ENCODE peak calls at places on chromosomes 5 and 9, in four cellular contexts. One of them, this sample, is unnamed.

GRCh38 chr9:120710110-120710981 is 3.9 kb downstream of the MEGF9 start:
- DNase-seq in neural progenitor cell: peak; percentile 28
- DNase-seq in CD8-positive, alpha-beta T cell: no peak
- DNase-seq in A549: peak; percentile 74
- DNase-seq in this sample: peak; percentile 86

GRCh38 chr5:163967273-163967672 is 461.9 kb downstream of the MAT2B start:
- DNase-seq in CD8-positive, alpha-beta T cell: no peak
- DNase-seq in neural progenitor cell: no peak
- DNase-seq in A549: no peak
- DNase-seq in this sample: no peak

GRCh38 chr5:77774981-77775772 is 962 bp downstream of the TBCA start:
- DNase-seq in CD8-positive, alpha-beta T cell: no peak
- DNase-seq in neural progenitor cell: no peak
- DNase-seq in A549: peak; percentile 65
- DNase-seq in this sample: no peak

GRCh38 chr9:5269249-5269715 is 35.2 kb downstream of the RLN2 start:
- DNase-seq in neural progenitor cell: peak; percentile 18
- DNase-seq in CD8-positive, alpha-beta T cell: no peak
- DNase-seq in A549: no peak
- DNase-seq in this sample: peak; percentile 80

GRCh38 chr5:54570923-54571322 is 53.4 kb downstream of the SNX18 start:
- DNase-seq in A549: no peak
- DNase-seq in neural progenitor cell: no peak
- DNase-seq in CD8-positive, alpha-beta T cell: no peak
- DNase-seq in this sample: no peak

GRCh38 chr9:116154334-116154975 is 864 bp downstream of the PAPPA start:
- DNase-seq in A549: no peak
- DNase-seq in neural progenitor cell: peak; percentile 71
- DNase-seq in CD8-positive, alpha-beta T cell: no peak
- DNase-seq in this sample: peak; percentile 56

GRCh38 chr9:101569736-101570501 is 24.9 kb downstream of the PPP3R2 start:
- DNase-seq in neural progenitor cell: no peak
- DNase-seq in CD8-positive, alpha-beta T cell: no peak
- DNase-seq in A549: no peak
- DNase-seq in this sample: no peak

GRCh38 chr5:173302546-173303155 is 25.6 kb downstream of the STC2 start:
- DNase-seq in neural progenitor cell: peak; percentile 37
- DNase-seq in CD8-positive, alpha-beta T cell: no peak
- DNase-seq in A549: peak; percentile 39
- DNase-seq in this sample: no peak

GRCh38 chr9:89497181-89497963 is 541 bp downstream of the SEMA4D start:
- DNase-seq in CD8-positive, alpha-beta T cell: no peak
- DNase-seq in A549: no peak
- DNase-seq in neural progenitor cell: peak; percentile 59
- DNase-seq in this sample: no peak

GRCh38 chr9:98983295-98984268 is 39.9 kb downstream of the COL15A1 start:
- DNase-seq in neural progenitor cell: no peak
- DNase-seq in CD8-positive, alpha-beta T cell: no peak
- DNase-seq in A549: no peak
- DNase-seq in this sample: no peak

GRCh38 chr9:91923145-91923544 is 26.9 kb downstream of the ROR2 start:
- DNase-seq in CD8-positive, alpha-beta T cell: no peak
- DNase-seq in neural progenitor cell: no peak
- DNase-seq in A549: no peak
- DNase-seq in this sample: no peak

GRCh38 chr9:113593682-113594281 is 130.3 kb downstream of the RGS3 start:
- DNase-seq in CD8-positive, alpha-beta T cell: no peak
- DNase-seq in A549: peak; percentile 95
- DNase-seq in neural progenitor cell: peak; percentile 98
- DNase-seq in this sample: peak; percentile 97

GRCh38 chr9:5563886-5564285 is 53.6 kb downstream of the PDCD1LG2 start:
- DNase-seq in neural progenitor cell: no peak
- DNase-seq in CD8-positive, alpha-beta T cell: no peak
- DNase-seq in A549: no peak
- DNase-seq in this sample: no peak

GRCh38 chr5:41193462-41194166 is 19.7 kb downstream of the C6 start:
- DNase-seq in CD8-positive, alpha-beta T cell: no peak
- DNase-seq in neural progenitor cell: no peak
- DNase-seq in A549: peak; percentile 21
- DNase-seq in this sample: peak; percentile 9

GRCh38 chr9:37692622-37693221 is 42.0 kb downstream of the FRMPD1 start:
- DNase-seq in neural progenitor cell: no peak
- DNase-seq in A549: no peak
- DNase-seq in CD8-positive, alpha-beta T cell: no peak
- DNase-seq in this sample: no peak

GRCh38 chr5:172897691-172898512 is 61.3 kb upstream of the RPL26L1 start:
- DNase-seq in neural progenitor cell: peak; percentile 78
- DNase-seq in A549: peak; percentile 96
- DNase-seq in CD8-positive, alpha-beta T cell: no peak
- DNase-seq in this sample: no peak

GRCh38 chr5:170297589-170298462 is at the start of gene LCP2:
- DNase-seq in CD8-positive, alpha-beta T cell: peak; percentile 68
- DNase-seq in A549: no peak
- DNase-seq in neural progenitor cell: no peak
- DNase-seq in this sample: no peak

GRCh38 chr9:73348485-73348884 is 196.8 kb downstream of the ANXA1 start:
- DNase-seq in CD8-positive, alpha-beta T cell: no peak
- DNase-seq in A549: peak; percentile 12
- DNase-seq in neural progenitor cell: peak; percentile 32
- DNase-seq in this sample: peak; percentile 4

GRCh38 chr9:121568541-121569265 is 69.1 kb upstream of the GGTA1 start:
- DNase-seq in A549: no peak
- DNase-seq in neural progenitor cell: no peak
- DNase-seq in CD8-positive, alpha-beta T cell: no peak
- DNase-seq in this sample: no peak

GRCh38 chr5:141785667-141786066 is 92.5 kb downstream of the PCDH1 start:
- DNase-seq in CD8-positive, alpha-beta T cell: no peak
- DNase-seq in A549: no peak
- DNase-seq in neural progenitor cell: no peak
- DNase-seq in this sample: no peak

GRCh38 chr9:32706004-32706749 is 70.7 kb upstream of the TAF1L start:
- DNase-seq in A549: no peak
- DNase-seq in CD8-positive, alpha-beta T cell: no peak
- DNase-seq in neural progenitor cell: no peak
- DNase-seq in this sample: no peak

GRCh38 chr9:94588681-94589080 is 4.9 kb downstream of the FBP2 start:
- DNase-seq in CD8-positive, alpha-beta T cell: no peak
- DNase-seq in neural progenitor cell: no peak
- DNase-seq in A549: no peak
- DNase-seq in this sample: no peak

GRCh38 chr5:36624277-36624676 is 17.9 kb downstream of the SLC1A3 start:
- DNase-seq in neural progenitor cell: no peak
- DNase-seq in CD8-positive, alpha-beta T cell: no peak
- DNase-seq in A549: no peak
- DNase-seq in this sample: no peak

GRCh38 chr5:150137168-150137957 is 18.3 kb downstream of the PDGFRB start:
- DNase-seq in neural progenitor cell: no peak
- DNase-seq in A549: no peak
- DNase-seq in CD8-positive, alpha-beta T cell: no peak
- DNase-seq in this sample: peak; percentile 40

GRCh38 chr5:172362755-172363154 is 79.2 kb upstream of the UBTD2 start:
- DNase-seq in CD8-positive, alpha-beta T cell: no peak
- DNase-seq in neural progenitor cell: no peak
- DNase-seq in A549: no peak
- DNase-seq in this sample: no peak

GRCh38 chr5:89967806-89968444 is 441.6 kb downstream of the CETN3 start:
- DNase-seq in A549: no peak
- DNase-seq in neural progenitor cell: no peak
- DNase-seq in CD8-positive, alpha-beta T cell: no peak
- DNase-seq in this sample: peak; percentile 39

GRCh38 chr9:72315089-72315509 is 49.9 kb downstream of the ZFAND5 start:
- DNase-seq in A549: peak; percentile 78
- DNase-seq in CD8-positive, alpha-beta T cell: no peak
- DNase-seq in neural progenitor cell: peak; percentile 9
- DNase-seq in this sample: peak; percentile 14

GRCh38 chr9:99474186-99474585 is 252.1 kb downstream of the SEC61B start:
- DNase-seq in A549: no peak
- DNase-seq in CD8-positive, alpha-beta T cell: no peak
- DNase-seq in neural progenitor cell: no peak
- DNase-seq in this sample: no peak

GRCh38 chr5:77120086-77120485 is 33.0 kb upstream of the ZBED3 start:
- DNase-seq in CD8-positive, alpha-beta T cell: no peak
- DNase-seq in A549: no peak
- DNase-seq in neural progenitor cell: no peak
- DNase-seq in this sample: no peak

GRCh38 chr5:124056326-124057160 is 544.6 kb downstream of the CSNK1G3 start:
- DNase-seq in neural progenitor cell: no peak
- DNase-seq in A549: no peak
- DNase-seq in CD8-positive, alpha-beta T cell: no peak
- DNase-seq in this sample: no peak

DNA sequence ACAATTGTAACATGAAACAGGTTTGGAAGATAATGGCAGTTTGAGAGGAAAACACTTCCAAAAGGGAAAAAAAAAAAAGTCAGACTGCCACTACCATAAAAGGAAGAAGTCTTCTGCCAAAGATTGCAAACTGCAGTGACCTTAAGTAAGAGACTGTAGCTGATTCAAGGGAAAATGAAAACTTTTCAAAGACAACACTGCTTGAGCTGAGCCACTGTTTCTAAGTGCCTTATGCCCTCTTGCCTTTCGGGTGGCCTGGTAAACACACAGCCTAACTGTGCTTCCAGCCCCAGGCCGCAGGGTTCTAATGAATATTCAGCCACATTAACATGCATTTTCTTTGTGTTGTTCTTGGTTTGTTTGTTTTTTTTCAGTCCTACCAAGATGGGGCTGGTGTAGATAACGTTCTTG is 354.6 kb downstream of the BNC2 start:
- DNase-seq in A549: peak; percentile 26
- DNase-seq in neural progenitor cell: peak; percentile 72
- DNase-seq in CD8-positive, alpha-beta T cell: no peak
- DNase-seq in this sample: peak; percentile 1
- H3K4me1 ChIP-seq in A549: peaks cover 31% of the 10 kb centered on the region
- H3K4me1 ChIP-seq in neural progenitor cell: peaks cover 38% of the 10 kb centered on the region
- H3K4me1 ChIP-seq in CD8-positive, alpha-beta T cell: no peaks in the 10 kb centered on the region
- H3K4me1 ChIP-seq in this sample: no peaks in the 10 kb centered on the region

DNA sequence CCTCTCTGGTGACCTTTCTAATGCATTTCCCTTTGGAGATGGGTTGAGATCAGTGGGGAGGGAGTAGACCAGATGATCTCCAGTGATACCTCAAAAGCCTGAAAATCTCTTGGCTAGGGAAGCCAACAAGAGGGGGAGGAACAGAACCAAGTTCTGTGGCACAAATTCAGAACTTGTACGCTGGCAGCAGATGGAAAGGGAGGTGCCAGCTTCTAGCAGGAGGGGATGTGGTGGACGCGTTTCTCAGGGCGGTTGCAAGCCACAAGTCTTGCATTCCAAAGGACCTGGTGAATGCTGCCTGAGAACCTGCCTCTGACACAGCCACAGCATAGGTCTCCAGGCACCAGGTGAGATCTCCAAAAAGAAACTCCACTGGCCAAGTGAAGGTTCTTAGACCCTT is 13.4 kb downstream of the SLIT3 start:
- DNase-seq in CD8-positive, alpha-beta T cell: no peak
- DNase-seq in neural progenitor cell: no peak
- DNase-seq in A549: no peak
- DNase-seq in this sample: no peak
- H3K4me1 ChIP-seq in CD8-positive, alpha-beta T cell: no peaks in the 10 kb centered on the region
- H3K4me1 ChIP-seq in neural progenitor cell: no peaks in the 10 kb centered on the region
- H3K4me1 ChIP-seq in A549: peaks cover 11% of the 10 kb centered on the region
- H3K4me1 ChIP-seq in this sample: no peaks in the 10 kb centered on the region

GRCh38 chr5:168747987-168748777 is 169.0 kb upstream of the PANK3 start:
- DNase-seq in A549: peak; percentile 46
- DNase-seq in neural progenitor cell: peak; percentile 83
- DNase-seq in CD8-positive, alpha-beta T cell: no peak
- DNase-seq in this sample: peak; percentile 52

GRCh38 chr5:168746893-168747640 is 167.9 kb upstream of the PANK3 start:
- DNase-seq in CD8-positive, alpha-beta T cell: no peak
- DNase-seq in neural progenitor cell: no peak
- DNase-seq in A549: peak; percentile 16
- DNase-seq in this sample: peak; percentile 3

GRCh38 chr5:168740055-168740820 is 161.1 kb upstream of the PANK3 start:
- DNase-seq in neural progenitor cell: no peak
- DNase-seq in CD8-positive, alpha-beta T cell: no peak
- DNase-seq in A549: no peak
- DNase-seq in this sample: no peak

GRCh38 chr5:168740821-168741213 is 161.6 kb upstream of the PANK3 start:
- DNase-seq in A549: no peak
- DNase-seq in CD8-positive, alpha-beta T cell: no peak
- DNase-seq in neural progenitor cell: no peak
- DNase-seq in this sample: no peak

GRCh38 chr5:168743617-168744016 is 164.4 kb upstream of the PANK3 start:
- DNase-seq in neural progenitor cell: no peak
- DNase-seq in A549: no peak
- DNase-seq in CD8-positive, alpha-beta T cell: no peak
- DNase-seq in this sample: no peak
- H3K4me1 ChIP-seq in neural progenitor cell: no peaks in the 10 kb centered on the region
- H3K4me1 ChIP-seq in A549: no peaks in the 10 kb centered on the region
- H3K4me1 ChIP-seq in CD8-positive, alpha-beta T cell: no peaks in the 10 kb centered on the region
- H3K4me1 ChIP-seq in this sample: no peaks in the 10 kb centered on the region

GRCh38 chr9:35522189-35522588 is 32.3 kb downstream of the RUSC2 start:
- DNase-seq in neural progenitor cell: no peak
- DNase-seq in A549: no peak
- DNase-seq in CD8-positive, alpha-beta T cell: no peak
- DNase-seq in this sample: no peak
- H3K4me1 ChIP-seq in neural progenitor cell: peaks cover 23% of the 10 kb centered on the region
- H3K4me1 ChIP-seq in A549: peaks cover 91% of the 10 kb centered on the region
- H3K4me1 ChIP-seq in CD8-positive, alpha-beta T cell: no peaks in the 10 kb centered on the region
- H3K4me1 ChIP-seq in this sample: peaks cover 21% of the 10 kb centered on the region

GRCh38 chr5:119341452-119342349 is 14.1 kb upstream of the TNFAIP8 start:
- DNase-seq in A549: no peak
- DNase-seq in CD8-positive, alpha-beta T cell: no peak
- DNase-seq in neural progenitor cell: no peak
- DNase-seq in this sample: no peak

GRCh38 chr5:119343766-119344165 is 12.1 kb upstream of the TNFAIP8 start:
- DNase-seq in CD8-positive, alpha-beta T cell: no peak
- DNase-seq in A549: no peak
- DNase-seq in neural progenitor cell: no peak
- DNase-seq in this sample: no peak

GRCh38 chr5:119340597-119341218 is 15.1 kb upstream of the TNFAIP8 start:
- DNase-seq in A549: no peak
- DNase-seq in neural progenitor cell: no peak
- DNase-seq in CD8-positive, alpha-beta T cell: peak; percentile 66
- DNase-seq in this sample: no peak

GRCh38 chr5:119343042-119343441 is 12.8 kb upstream of the TNFAIP8 start:
- DNase-seq in neural progenitor cell: no peak
- DNase-seq in A549: no peak
- DNase-seq in CD8-positive, alpha-beta T cell: no peak
- DNase-seq in this sample: no peak

DNA sequence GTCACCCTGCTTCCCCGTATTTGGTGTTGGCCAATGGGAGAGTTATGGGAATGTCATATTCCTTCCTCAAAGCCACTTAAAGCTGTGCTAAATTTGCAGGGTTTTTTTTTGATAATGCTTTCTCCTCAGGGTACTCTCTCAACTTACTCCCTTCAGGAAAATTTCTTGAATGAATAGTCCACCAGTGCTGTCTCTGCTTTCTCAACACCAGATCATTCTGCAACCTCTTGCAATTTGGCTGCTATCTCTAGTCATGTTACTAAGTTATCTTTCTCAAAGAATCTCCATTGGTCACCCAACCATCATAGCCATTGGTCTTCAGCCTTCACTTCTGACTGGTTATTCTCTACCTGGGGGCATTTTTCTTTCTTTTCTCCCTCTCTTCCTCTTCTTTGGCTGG is 13.4 kb upstream of the TNFAIP8 start:
- DNase-seq in CD8-positive, alpha-beta T cell: no peak
- DNase-seq in neural progenitor cell: no peak
- DNase-seq in A549: no peak
- DNase-seq in this sample: no peak
- H3K4me1 ChIP-seq in CD8-positive, alpha-beta T cell: peaks cover 96% of the 10 kb centered on the region
- H3K4me1 ChIP-seq in neural progenitor cell: peaks cover 7% of the 10 kb centered on the region
- H3K4me1 ChIP-seq in A549: no peaks in the 10 kb centered on the region
- H3K4me1 ChIP-seq in this sample: peaks cover 5% of the 10 kb centered on the region

GRCh38 chr9:14272924-14273528 is 40.9 kb downstream of the NFIB start:
- DNase-seq in CD8-positive, alpha-beta T cell: no peak
- DNase-seq in neural progenitor cell: no peak
- DNase-seq in A549: no peak
- DNase-seq in this sample: no peak
- H3K4me1 ChIP-seq in CD8-positive, alpha-beta T cell: no peaks in the 10 kb centered on the region
- H3K4me1 ChIP-seq in neural progenitor cell: peaks cover 26% of the 10 kb centered on the region
- H3K4me1 ChIP-seq in A549: peaks cover 65% of the 10 kb centered on the region
- H3K4me1 ChIP-seq in this sample: peaks cover 53% of the 10 kb centered on the region

This sample was measured in A673.